ENCODE peak calls at places on chromosome 4, in four cellular contexts. I, Y, B and P are unnamed samples.
A peak's percentile ranks its signal among the peaks of the same experiment; 100 is the strongest.

GRCh38 chr4:93469560-93469959 is 359.0 kb upstream of the ATOH1 start:
- DNase-seq in Y (no peak), B (no peak), I (no peak), P (no peak)

GRCh38 chr4:74217365-74217764 is 59.4 kb downstream of the MTHFD2L start:
- DNase-seq in B (no peak), I (peak; percentile 83), Y (no peak), P (no peak)

GRCh38 chr4:85778809-85779124 is 303.8 kb downstream of the ARHGAP24 start:
- DNase-seq in Y (no peak), I (peak; percentile 63), B (no peak), P (no peak)

GRCh38 chr4:174260099-174260498 is 23.4 kb downstream of the FBXO8 start:
- DNase-seq in B (peak; percentile 85), Y (no peak), I (no peak), P (no peak)

GRCh38 chr4:121696641-121697461 is at the start of gene ANXA5:
- DNase-seq in Y (peak; percentile 86), I (peak; percentile 92), B (peak; percentile 81), P (peak; percentile 93)

GRCh38 chr4:146959692-146960091 is 14.0 kb upstream of the TTC29 start:
- DNase-seq in B (no peak), I (peak; percentile 50), Y (no peak), P (no peak)

GRCh38 chr4:70564033-70564432 is 28.0 kb upstream of the AMBN start:
- DNase-seq in Y (no peak), I (no peak), B (no peak), P (no peak)

GRCh38 chr4:38856524-38857337 is at the start of gene TLR6:
- DNase-seq in Y (peak; percentile 89), B (peak; percentile 88), I (peak; percentile 51), P (peak; percentile 69)

GRCh38 chr4:182015893-182016292 is 227.3 kb upstream of the TENM3 start:
- DNase-seq in B (peak; percentile 1), I (peak; percentile 47), Y (no peak), P (no peak)

GRCh38 chr4:8084712-8085490 is 73.7 kb downstream of the ABLIM2 start:
- DNase-seq in Y (no peak), I (no peak), B (no peak), P (no peak)

GRCh38 chr4:172830295-172830764 is 338.3 kb upstream of the GALNT7 start:
- DNase-seq in B (peak; percentile 47), I (peak; percentile 29), Y (peak; percentile 21), P (no peak)

GRCh38 chr4:72564184-72564583 is 4.8 kb downstream of the ADAMTS3 start:
- DNase-seq in Y (no peak), I (peak; percentile 3), B (no peak), P (no peak)

GRCh38 chr4:145879598-145879997 is 59.0 kb downstream of the ZNF827 start:
- DNase-seq in B (no peak), Y (no peak), I (no peak), P (no peak)

GRCh38 chr4:155164705-155165104 is 43.7 kb upstream of the NPY2R start:
- DNase-seq in I (no peak), Y (no peak), B (no peak), P (no peak)

GRCh38 chr4:67288964-67289363 is 256.3 kb downstream of the CENPC start:
- DNase-seq in I (peak; percentile 71), B (peak; percentile 24), Y (peak; percentile 68), P (peak; percentile 5)

GRCh38 chr4:156347412-156348075 is 393.9 kb upstream of the CTSO start:
- DNase-seq in B (no peak), I (peak; percentile 90), Y (no peak), P (peak; percentile 15)

GRCh38 chr4:159103406-159104131 is 690 bp downstream of the RAPGEF2 start:
- DNase-seq in I (peak; percentile 41), Y (peak; percentile 42), B (peak; percentile 15), P (no peak)

GRCh38 chr4:86595426-86595805 is 1.3 kb downstream of the PTPN13 start:
- DNase-seq in B (no peak), Y (peak; percentile 66), I (no peak), P (no peak)

GRCh38 chr4:53012738-53013137 is 150.6 kb downstream of the RASL11B start:
- DNase-seq in I (no peak), Y (peak; percentile 24), B (no peak), P (no peak)

GRCh38 chr4:122764808-122765189 is 32.3 kb downstream of the BBS12 start:
- DNase-seq in Y (peak; percentile 16), B (peak; percentile 47), I (peak; percentile 87), P (no peak)

GRCh38 chr4:88146891-88147290 is 11.5 kb downstream of the ABCG2 start:
- DNase-seq in I (no peak), Y (no peak), B (no peak), P (no peak)

GRCh38 chr4:56908206-56909082 is 744 bp downstream of the REST start:
- DNase-seq in B (peak; percentile 32), I (peak; percentile 57), Y (peak; percentile 92), P (no peak)

GRCh38 chr4:8355864-8356565 is 84.5 kb downstream of the ACOX3 start:
- DNase-seq in Y (no peak), B (no peak), I (no peak), P (no peak)

GRCh38 chr4:110869862-110870577 is 247.1 kb upstream of the PITX2 start:
- DNase-seq in B (peak; percentile 1), Y (no peak), I (peak; percentile 59), P (no peak)

GRCh38 chr4:92270908-92271307 is 32.9 kb upstream of the GRID2 start:
- DNase-seq in B (peak; percentile 0), I (peak; percentile 5), Y (no peak), P (no peak)

GRCh38 chr4:59571805-59572430 is 1628.2 kb upstream of the ADGRL3 start:
- DNase-seq in I (peak; percentile 39), B (no peak), Y (no peak), P (no peak)

GRCh38 chr4:87543835-87544461 is 14.8 kb upstream of the SPARCL1 start:
- DNase-seq in I (peak; percentile 52), B (peak; percentile 48), Y (peak; percentile 37), P (no peak)

GRCh38 chr4:147820975-147821374 is 89.1 kb downstream of the ARHGAP10 start:
- DNase-seq in B (no peak), Y (no peak), I (no peak), P (no peak)

GRCh38 chr4:75675004-75675531 is 1.9 kb upstream of the G3BP2 start:
- DNase-seq in B (no peak), Y (no peak), I (no peak), P (no peak)

GRCh38 chr4:173217727-173218126 is 49.1 kb downstream of the GALNT7 start:
- DNase-seq in I (peak; percentile 78), Y (peak; percentile 44), B (no peak), P (peak; percentile 79)